ENCODE peak calls at places on chromosomes 4 and X, in eight cellular contexts. I, A, F, Y, G, L, T and P are unnamed samples.

GRCh38 chrX:22800806-22801205 is 199.0 kb upstream of the DDX53 start:
- DNase-seq in F (peak; percentile 12), T (no peak), I (no peak), G (no peak), L (no peak), A (no peak), Y (no peak), P (no peak)

GRCh38 chr4:82125170-82125862 is 248.5 kb downstream of the HNRNPD start:
- DNase-seq in L (no peak), T (no peak), I (no peak), F (no peak), G (no peak), A (no peak), Y (no peak), P (no peak)

GRCh38 chr4:80539190-80539589 is 203.7 kb downstream of the CFAP299 start:
- DNase-seq in Y (no peak), F (no peak), A (no peak), I (no peak), T (no peak), L (no peak), G (no peak), P (no peak)

GRCh38 chrX:69179380-69179911 is 14.2 kb upstream of the PJA1 start:
- DNase-seq in F (peak; percentile 16), L (peak; percentile 33), G (no peak), Y (no peak), T (no peak), I (no peak), A (no peak), P (no peak)

GRCh38 chr4:140884431-140885058 is 128.4 kb upstream of the TBC1D9 start:
- DNase-seq in G (no peak), F (peak; percentile 81), T (peak; percentile 51), L (peak; percentile 59), A (no peak), I (peak; percentile 44), Y (peak; percentile 68), P (peak; percentile 44)

GRCh38 chrX:1077140-1077539 is 135.3 kb downstream of the CRLF2 start:
- DNase-seq in G (no peak), A (no peak), F (no peak), L (no peak), T (no peak), Y (no peak), I (no peak), P (no peak)

GRCh38 chr4:47686294-47686872 is 151.5 kb downstream of the CORIN start:
- DNase-seq in I (peak; percentile 65), Y (peak; percentile 62), F (peak; percentile 58), L (peak; percentile 73), T (peak; percentile 29), G (no peak), A (peak; percentile 54), P (peak; percentile 5)

GRCh38 chr4:587671-588350 is 11.7 kb upstream of the TMEM271 start:
- DNase-seq in T (no peak), A (no peak), F (no peak), L (no peak), Y (no peak), G (no peak), I (no peak), P (no peak)

GRCh38 chrX:97743014-97743413 is 859.3 kb downstream of the RPA4 start:
- DNase-seq in Y (no peak), L (peak; percentile 14), A (peak; percentile 32), G (no peak), F (peak; percentile 1), I (no peak), T (no peak), P (no peak)

GRCh38 chr4:5084911-5085475 is 33.7 kb downstream of the STK32B start:
- DNase-seq in L (no peak), T (no peak), I (no peak), G (no peak), F (no peak), Y (peak; percentile 71), A (no peak), P (no peak)

GRCh38 chrX:150544222-150544787 is 24.1 kb upstream of the MTM1 start:
- DNase-seq in I (no peak), A (peak; percentile 27), F (no peak), Y (no peak), L (peak; percentile 35), T (no peak), G (no peak), P (no peak)
- TF ChIP-seq CTCF in I (no peak), A (no peak), F (no peak), Y (no peak), L (no peak), T (no peak), G (no peak), P (no peak)

DNA sequence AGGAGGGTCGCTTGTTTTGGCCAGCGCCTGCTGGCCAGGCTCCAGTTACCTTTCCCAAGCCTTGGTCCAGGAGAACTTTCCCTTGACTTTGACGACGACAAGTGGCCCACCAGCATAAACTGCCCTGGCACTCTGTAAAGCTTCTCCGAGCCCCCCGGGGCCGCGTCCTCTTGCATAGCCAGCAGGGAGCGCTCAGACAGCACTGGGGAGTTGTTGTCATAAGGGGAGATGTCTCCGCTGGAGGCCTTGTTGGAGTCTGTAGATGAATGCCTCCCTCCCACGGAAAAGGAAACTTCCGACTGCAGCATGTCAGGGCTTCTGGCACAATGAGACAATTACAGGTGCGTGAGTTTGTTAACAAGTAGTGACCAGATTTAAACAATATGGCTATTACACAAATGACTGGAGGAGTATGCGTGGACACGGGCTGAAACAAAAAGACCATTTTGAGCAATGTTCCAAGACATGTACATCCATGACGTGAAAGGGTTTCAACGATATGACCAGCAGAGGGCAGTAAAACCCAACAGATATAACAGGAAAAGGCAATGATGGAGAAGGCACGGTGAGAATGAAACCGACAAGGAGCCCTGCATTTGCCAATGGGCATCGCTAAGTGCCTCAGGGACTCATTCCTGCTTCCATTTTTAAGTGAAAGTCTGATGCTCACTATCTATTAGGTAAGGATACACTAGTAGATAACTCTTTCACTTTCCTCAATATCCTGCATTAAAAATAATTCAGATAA is 33.0 kb downstream of the HCCS start:
- DNase-seq in I (peak; percentile 60), T (peak; percentile 62), A (no peak), Y (peak; percentile 75), G (peak; percentile 31), F (peak; percentile 85), L (peak; percentile 24), P (peak; percentile 48)
- TF ChIP-seq CTCF in I (peak; percentile 63), T (peak; percentile 10), A (no peak), Y (peak; percentile 32), G (no peak), F (peak; percentile 63), L (peak; percentile 52), P (peak; percentile 58)

GRCh38 chr4:23660865-23661264 is 229.0 kb downstream of the PPARGC1A start:
- DNase-seq in G (no peak), L (no peak), F (no peak), Y (no peak), I (no peak), A (no peak), T (no peak), P (no peak)
- TF ChIP-seq CTCF in G (no peak), L (no peak), F (no peak), Y (no peak), I (no peak), A (no peak), T (no peak), P (no peak)

GRCh38 chrX:109049903-109050302 is 313.5 kb upstream of the IRS4 start:
- DNase-seq in I (no peak), T (no peak), L (peak; percentile 14), F (no peak), A (no peak), G (no peak), Y (no peak), P (no peak)
- TF ChIP-seq CTCF in I (no peak), T (no peak), L (no peak), F (no peak), A (no peak), G (no peak), Y (no peak), P (no peak)

GRCh38 chr4:127012549-127012948 is 620.2 kb upstream of the INTU start:
- DNase-seq in T (no peak), G (no peak), L (no peak), A (no peak), F (peak; percentile 76), I (no peak), Y (no peak), P (no peak)
- TF ChIP-seq CTCF in T (no peak), G (no peak), L (no peak), A (no peak), F (no peak), I (no peak), Y (no peak), P (no peak)

GRCh38 chr4:14915018-14915417 is 87.3 kb upstream of the CPEB2 start:
- DNase-seq in I (no peak), F (no peak), Y (no peak), L (no peak), G (no peak), A (no peak), T (no peak), P (no peak)
- TF ChIP-seq CTCF in I (no peak), F (no peak), Y (no peak), L (no peak), G (no peak), A (no peak), T (no peak), P (no peak)

DNA sequence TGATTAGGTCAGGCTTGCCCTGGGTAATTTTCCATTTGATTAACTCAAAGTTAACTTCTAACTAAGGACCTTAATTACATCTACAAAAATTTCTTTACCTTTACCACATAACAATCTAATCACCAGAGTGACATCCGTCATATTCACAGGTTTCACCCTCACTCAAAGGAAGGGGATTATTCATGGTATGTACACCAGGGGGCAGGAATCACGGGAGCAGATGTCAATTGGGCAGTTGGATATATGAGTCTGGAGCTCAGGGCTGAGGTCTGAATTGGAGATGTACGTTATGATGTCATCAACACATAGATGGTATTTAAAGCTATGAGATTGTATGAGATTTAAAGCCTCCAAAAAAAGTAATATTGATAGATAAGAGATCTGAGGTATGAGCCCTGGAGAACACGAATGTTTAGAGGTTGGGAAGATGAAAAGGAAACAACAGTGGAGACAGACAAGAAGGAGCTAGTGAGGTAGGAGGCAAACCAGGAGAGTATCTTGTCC is 52.9 kb downstream of the PGRMC1 start:
- DNase-seq in Y (no peak), A (no peak), I (no peak), L (no peak), F (no peak), T (no peak), G (no peak), P (no peak)
- TF ChIP-seq CTCF in Y (no peak), A (no peak), I (no peak), L (no peak), F (peak; percentile 11), T (no peak), G (no peak), P (no peak)

DNA sequence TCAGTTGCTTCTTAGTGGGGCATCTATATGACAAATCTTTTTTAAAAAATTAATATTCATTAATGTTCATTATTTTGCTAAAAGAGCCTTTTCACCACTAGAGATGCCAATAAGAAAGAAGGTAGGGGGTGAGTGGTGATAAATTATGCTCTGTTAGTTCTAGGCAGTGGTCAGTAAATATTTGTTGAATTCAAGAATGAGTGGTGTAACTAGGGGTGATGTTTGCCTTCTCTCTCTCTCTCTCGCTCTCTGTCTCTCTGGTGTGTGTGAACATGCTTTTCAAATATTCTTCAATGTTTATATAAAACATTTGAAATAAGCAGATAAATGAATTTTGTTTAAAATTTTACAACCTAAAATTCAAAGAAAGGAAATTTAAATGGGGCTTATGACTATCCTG is 169.6 kb downstream of the GLUD2 start:
- DNase-seq in L (no peak), Y (no peak), G (no peak), T (no peak), F (no peak), A (no peak), I (no peak), P (no peak)
- TF ChIP-seq CTCF in L (no peak), Y (no peak), G (no peak), T (no peak), F (no peak), A (no peak), I (no peak), P (no peak)

GRCh38 chr4:146465628-146466027 is 56.1 kb downstream of the SLC10A7 start:
- DNase-seq in A (no peak), G (no peak), L (no peak), F (no peak), T (no peak), Y (no peak), I (no peak), P (no peak)
- TF ChIP-seq CTCF in A (no peak), G (no peak), L (no peak), F (no peak), T (no peak), Y (no peak), I (no peak), P (no peak)